ENCODE peak calls at places on chromosomes 2 and 18, in five cellular contexts. One of them, this sample, is unnamed.

GRCh38 chr2:121142452-121142851 is 142.6 kb downstream of the TFCP2L1 start:
- DNase-seq in Calu3: no peak
- DNase-seq in lower leg skin: no peak
- DNase-seq in HL-60: no peak
- DNase-seq in lower lobe of right lung: no peak
- DNase-seq in this sample: no peak

GRCh38 chr18:45839415-45840395 is 14.2 kb downstream of the SIGLEC15 start:
- DNase-seq in lower leg skin: no peak
- DNase-seq in Calu3: peak; percentile 71
- DNase-seq in lower lobe of right lung: no peak
- DNase-seq in HL-60: no peak
- DNase-seq in this sample: no peak

GRCh38 chr2:236241181-236242056 is 22.8 kb downstream of the ASB18 start:
- DNase-seq in HL-60: no peak
- DNase-seq in Calu3: no peak
- DNase-seq in lower leg skin: no peak
- DNase-seq in lower lobe of right lung: no peak
- DNase-seq in this sample: peak; percentile 78

GRCh38 chr2:211944572-211944971 is 594.0 kb downstream of the ERBB4 start:
- DNase-seq in lower lobe of right lung: no peak
- DNase-seq in Calu3: no peak
- DNase-seq in HL-60: no peak
- DNase-seq in lower leg skin: no peak
- DNase-seq in this sample: no peak

GRCh38 chr18:47397671-47398319 is 146.3 kb upstream of the SKOR2 start:
- DNase-seq in lower lobe of right lung: no peak
- DNase-seq in Calu3: no peak
- DNase-seq in HL-60: peak; percentile 6
- DNase-seq in lower leg skin: peak; percentile 37
- DNase-seq in this sample: no peak

GRCh38 chr18:49645836-49646235 is 84.0 kb downstream of the LIPG start:
- DNase-seq in lower lobe of right lung: no peak
- DNase-seq in Calu3: no peak
- DNase-seq in lower leg skin: peak; percentile 94
- DNase-seq in HL-60: no peak
- DNase-seq in this sample: no peak

GRCh38 chr2:120770176-120770575 is 34.5 kb downstream of the GLI2 start:
- DNase-seq in lower lobe of right lung: peak; percentile 10
- DNase-seq in lower leg skin: peak; percentile 43
- DNase-seq in HL-60: no peak
- DNase-seq in Calu3: no peak
- DNase-seq in this sample: no peak

GRCh38 chr2:61993422-61994024 is 88.0 kb downstream of the COMMD1 start:
- DNase-seq in lower lobe of right lung: no peak
- DNase-seq in Calu3: peak; percentile 16
- DNase-seq in HL-60: peak; percentile 22
- DNase-seq in lower leg skin: no peak
- DNase-seq in this sample: no peak

GRCh38 chr2:43566461-43566729 is 29.4 kb downstream of the THADA start:
- DNase-seq in Calu3: no peak
- DNase-seq in lower leg skin: no peak
- DNase-seq in lower lobe of right lung: no peak
- DNase-seq in HL-60: no peak
- DNase-seq in this sample: no peak

GRCh38 chr2:143426296-143426695 is 297.1 kb downstream of the ARHGAP15 start:
- DNase-seq in HL-60: no peak
- DNase-seq in lower leg skin: no peak
- DNase-seq in lower lobe of right lung: no peak
- DNase-seq in Calu3: no peak
- DNase-seq in this sample: no peak

GRCh38 chr2:171703574-171704347 is 16.5 kb downstream of the DYNC1I2 start:
- DNase-seq in HL-60: no peak
- DNase-seq in lower leg skin: no peak
- DNase-seq in lower lobe of right lung: no peak
- DNase-seq in Calu3: no peak
- DNase-seq in this sample: no peak

GRCh38 chr2:45812039-45812500 is 160.6 kb downstream of the PRKCE start:
- DNase-seq in lower lobe of right lung: no peak
- DNase-seq in Calu3: no peak
- DNase-seq in HL-60: no peak
- DNase-seq in lower leg skin: no peak
- DNase-seq in this sample: no peak

GRCh38 chr18:80249217-80250093 is 2.1 kb upstream of the PARD6G start:
- DNase-seq in Calu3: no peak
- DNase-seq in lower lobe of right lung: no peak
- DNase-seq in HL-60: no peak
- DNase-seq in lower leg skin: peak; percentile 46
- DNase-seq in this sample: no peak

GRCh38 chr2:138829326-138829725 is 49.1 kb upstream of the NXPH2 start:
- DNase-seq in Calu3: peak; percentile 73
- DNase-seq in lower leg skin: no peak
- DNase-seq in HL-60: no peak
- DNase-seq in lower lobe of right lung: peak; percentile 42
- DNase-seq in this sample: no peak

GRCh38 chr18:32445846-32446245 is 24.8 kb downstream of the GAREM1 start:
- DNase-seq in lower lobe of right lung: no peak
- DNase-seq in HL-60: no peak
- DNase-seq in Calu3: no peak
- DNase-seq in lower leg skin: no peak
- DNase-seq in this sample: no peak

GRCh38 chr2:152718909-152719645 is 657 bp downstream of the ARL6IP6 start:
- DNase-seq in lower lobe of right lung: no peak
- DNase-seq in Calu3: peak; percentile 59
- DNase-seq in lower leg skin: no peak
- DNase-seq in HL-60: no peak
- DNase-seq in this sample: no peak

GRCh38 chr18:22282311-22283235 is 113.2 kb downstream of the GATA6 start:
- DNase-seq in lower leg skin: no peak
- DNase-seq in lower lobe of right lung: no peak
- DNase-seq in Calu3: peak; percentile 69
- DNase-seq in HL-60: peak; percentile 35
- DNase-seq in this sample: no peak

GRCh38 chr2:67571785-67572718 is 174.9 kb downstream of the ETAA1 start:
- DNase-seq in lower leg skin: no peak
- DNase-seq in HL-60: no peak
- DNase-seq in lower lobe of right lung: no peak
- DNase-seq in Calu3: peak; percentile 14
- DNase-seq in this sample: no peak

GRCh38 chr2:73054980-73055379 is 16.5 kb downstream of the SFXN5 start:
- DNase-seq in Calu3: no peak
- DNase-seq in HL-60: no peak
- DNase-seq in lower leg skin: no peak
- DNase-seq in lower lobe of right lung: no peak
- DNase-seq in this sample: no peak

GRCh38 chr2:20682166-20682565 is 15.2 kb downstream of the GDF7 start:
- DNase-seq in lower leg skin: no peak
- DNase-seq in HL-60: no peak
- DNase-seq in lower lobe of right lung: no peak
- DNase-seq in Calu3: no peak
- DNase-seq in this sample: peak; percentile 60

GRCh38 chr2:5791371-5791770 is 99.2 kb downstream of the SOX11 start:
- DNase-seq in lower lobe of right lung: no peak
- DNase-seq in Calu3: no peak
- DNase-seq in lower leg skin: no peak
- DNase-seq in HL-60: no peak
- DNase-seq in this sample: no peak

GRCh38 chr2:106270471-106270891 is 76.4 kb upstream of the UXS1 start:
- DNase-seq in HL-60: no peak
- DNase-seq in Calu3: no peak
- DNase-seq in lower lobe of right lung: no peak
- DNase-seq in lower leg skin: no peak
- DNase-seq in this sample: peak; percentile 60

GRCh38 chr2:113155331-113155730 is 18.4 kb upstream of the PSD4 start:
- DNase-seq in Calu3: no peak
- DNase-seq in lower leg skin: no peak
- DNase-seq in HL-60: no peak
- DNase-seq in lower lobe of right lung: no peak
- DNase-seq in this sample: no peak

GRCh38 chr2:17877811-17878221 is 651 bp upstream of the KCNS3 start:
- DNase-seq in HL-60: peak; percentile 18
- DNase-seq in Calu3: no peak
- DNase-seq in lower leg skin: no peak
- DNase-seq in lower lobe of right lung: peak; percentile 48
- DNase-seq in this sample: no peak

GRCh38 chr2:45793998-45794720 is 142.7 kb downstream of the PRKCE start:
- DNase-seq in lower leg skin: no peak
- DNase-seq in lower lobe of right lung: no peak
- DNase-seq in Calu3: no peak
- DNase-seq in HL-60: no peak
- DNase-seq in this sample: no peak

GRCh38 chr2:210528716-210529115 is 27.7 kb upstream of the CPS1 start:
- DNase-seq in lower lobe of right lung: no peak
- DNase-seq in Calu3: no peak
- DNase-seq in HL-60: no peak
- DNase-seq in lower leg skin: no peak
- DNase-seq in this sample: no peak

GRCh38 chr18:79400091-79400590 is 4.4 kb downstream of the NFATC1 start:
- DNase-seq in Calu3: no peak
- DNase-seq in HL-60: no peak
- DNase-seq in lower lobe of right lung: peak; percentile 87
- DNase-seq in lower leg skin: peak; percentile 95
- DNase-seq in this sample: no peak

GRCh38 chr2:45497355-45497754 is 113.7 kb downstream of the SRBD1 start:
- DNase-seq in lower lobe of right lung: no peak
- DNase-seq in HL-60: no peak
- DNase-seq in Calu3: no peak
- DNase-seq in lower leg skin: no peak
- DNase-seq in this sample: no peak

GRCh38 chr2:11811036-11811654 is 64.7 kb downstream of the LPIN1 start:
- DNase-seq in Calu3: no peak
- DNase-seq in lower leg skin: peak; percentile 72
- DNase-seq in lower lobe of right lung: no peak
- DNase-seq in HL-60: no peak
- DNase-seq in this sample: no peak

GRCh38 chr2:191845876-191846786 is 757 bp downstream of the CAVIN2 start:
- DNase-seq in Calu3: no peak
- DNase-seq in lower leg skin: no peak
- DNase-seq in lower lobe of right lung: peak; percentile 67
- DNase-seq in HL-60: no peak
- DNase-seq in this sample: no peak

GRCh38 chr2:3873899-3874298 is 170.5 kb downstream of the DCDC2C start:
- DNase-seq in Calu3: no peak
- DNase-seq in HL-60: no peak
- DNase-seq in lower lobe of right lung: no peak
- DNase-seq in lower leg skin: no peak
- DNase-seq in this sample: no peak
- TF ChIP-seq CTCF in Calu3: no peak
- TF ChIP-seq CTCF in HL-60: no peak
- TF ChIP-seq CTCF in lower lobe of right lung: no peak
- TF ChIP-seq CTCF in lower leg skin: no peak
- TF ChIP-seq CTCF in this sample: no peak

DNA sequence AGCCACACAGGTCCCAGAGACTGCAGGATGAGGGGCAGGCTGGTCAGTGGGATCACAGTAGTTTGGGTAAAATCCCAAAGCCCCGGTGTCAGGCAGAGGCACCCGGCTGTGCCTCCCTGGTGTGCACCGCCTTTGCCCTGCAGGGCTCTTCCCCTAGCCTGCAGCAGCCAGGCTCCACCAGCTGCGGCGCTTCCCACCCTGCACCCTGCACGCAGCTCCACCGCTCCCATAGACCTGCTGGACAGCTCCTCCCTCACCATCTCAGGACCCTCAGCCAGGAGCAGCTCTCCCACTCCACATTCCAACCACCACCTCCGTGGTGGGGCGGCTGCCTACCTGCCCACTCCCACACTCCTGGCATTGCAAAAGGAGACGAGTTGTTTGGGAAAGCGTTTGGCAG is 287.3 kb upstream of the HDAC4 start:
- DNase-seq in lower lobe of right lung: peak; percentile 22
- DNase-seq in HL-60: no peak
- DNase-seq in lower leg skin: peak; percentile 46
- DNase-seq in Calu3: no peak
- DNase-seq in this sample: peak; percentile 66
- TF ChIP-seq CTCF in lower lobe of right lung: no peak
- TF ChIP-seq CTCF in HL-60: no peak
- TF ChIP-seq CTCF in lower leg skin: no peak
- TF ChIP-seq CTCF in Calu3: no peak
- TF ChIP-seq CTCF in this sample: no peak

GRCh38 chr2:39913648-39914456 is 134.8 kb upstream of the THUMPD2 start:
- DNase-seq in lower lobe of right lung: no peak
- DNase-seq in HL-60: peak; percentile 56
- DNase-seq in Calu3: peak; percentile 28
- DNase-seq in lower leg skin: no peak
- DNase-seq in this sample: no peak
- TF ChIP-seq CTCF in lower lobe of right lung: peak; percentile 83
- TF ChIP-seq CTCF in HL-60: peak; percentile 68
- TF ChIP-seq CTCF in Calu3: peak; percentile 47
- TF ChIP-seq CTCF in lower leg skin: no peak
- TF ChIP-seq CTCF in this sample: peak; percentile 72

GRCh38 chr2:128278979-128279378 is 39.7 kb downstream of the HS6ST1 start:
- DNase-seq in lower leg skin: peak; percentile 83
- DNase-seq in Calu3: no peak
- DNase-seq in HL-60: no peak
- DNase-seq in lower lobe of right lung: peak; percentile 37
- DNase-seq in this sample: no peak

GRCh38 chr2:128279786-128280701 is 38.6 kb downstream of the HS6ST1 start:
- DNase-seq in lower lobe of right lung: peak; percentile 47
- DNase-seq in lower leg skin: peak; percentile 89
- DNase-seq in Calu3: no peak
- DNase-seq in HL-60: no peak
- DNase-seq in this sample: no peak

GRCh38 chr2:128281852-128282245 is 36.8 kb downstream of the HS6ST1 start:
- DNase-seq in lower leg skin: no peak
- DNase-seq in lower lobe of right lung: peak; percentile 24
- DNase-seq in Calu3: no peak
- DNase-seq in HL-60: no peak
- DNase-seq in this sample: no peak

GRCh38 chr2:128282246-128282975 is 36.3 kb downstream of the HS6ST1 start:
- DNase-seq in lower leg skin: no peak
- DNase-seq in lower lobe of right lung: peak; percentile 47
- DNase-seq in HL-60: no peak
- DNase-seq in Calu3: no peak
- DNase-seq in this sample: no peak

DNA sequence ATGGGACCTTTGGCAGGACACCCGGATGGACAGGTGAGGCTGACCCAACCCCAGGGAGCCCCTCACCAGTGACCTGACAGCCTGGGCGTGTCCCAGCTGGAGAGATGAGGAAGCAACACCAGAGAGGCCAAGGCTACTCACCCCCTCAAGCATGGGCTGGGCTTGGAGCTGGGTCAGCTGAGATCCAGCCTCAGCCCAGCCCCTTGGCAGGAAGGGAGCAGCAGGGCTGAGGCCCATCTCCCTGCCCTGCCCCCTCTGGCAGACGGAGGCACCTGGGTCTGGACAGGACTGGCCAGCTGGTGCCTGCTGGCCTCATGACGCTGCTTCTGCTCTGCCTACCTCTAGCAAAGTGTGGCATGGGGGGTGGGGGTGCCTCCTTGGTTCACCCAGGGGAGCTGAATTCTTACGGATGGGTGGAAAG is 37.8 kb downstream of the HS6ST1 start:
- DNase-seq in HL-60: peak; percentile 13
- DNase-seq in Calu3: no peak
- DNase-seq in lower leg skin: peak; percentile 84
- DNase-seq in lower lobe of right lung: peak; percentile 51
- DNase-seq in this sample: no peak
- TF ChIP-seq CTCF in HL-60: no peak
- TF ChIP-seq CTCF in Calu3: no peak
- TF ChIP-seq CTCF in lower leg skin: no peak
- TF ChIP-seq CTCF in lower lobe of right lung: no peak
- TF ChIP-seq CTCF in this sample: no peak